ENCODE peak calls at places on chromosomes 6 and 20, in four cellular contexts. Q is A549, F is HepG2, R is K562. X is an unnamed sample.
A peak's percentile ranks its signal among the peaks of the same experiment; 100 is the strongest.

GRCh38 chr6:76876922-76877553 is 586.3 kb downstream of the HTR1B start:
- DNase-seq in F (peak; percentile 65), Q (peak; percentile 10), R (no peak), X (peak; percentile 75)

GRCh38 chr6:53433617-53434285 is 85.0 kb upstream of the ELOVL5 start:
- DNase-seq in R (no peak), Q (no peak), F (peak; percentile 52), X (no peak)

GRCh38 chr20:37356387-37356786 is 10.4 kb downstream of the SRC start:
- DNase-seq in F (no peak), Q (peak; percentile 42), R (no peak), X (no peak)

GRCh38 chr6:139577991-139578604 is 203.7 kb upstream of the CITED2 start:
- DNase-seq in Q (no peak), R (no peak), F (peak; percentile 23), X (no peak)

GRCh38 chr6:139135578-139136545 is 982 bp downstream of the HECA start:
- DNase-seq in Q (no peak), F (no peak), R (peak; percentile 41), X (peak; percentile 54)

GRCh38 chr20:62754991-62755356 is 41.3 kb upstream of the MRGBP start:
- DNase-seq in Q (no peak), R (no peak), F (no peak), X (no peak)

GRCh38 chr6:20327141-20327540 is 74.5 kb upstream of the E2F3 start:
- DNase-seq in F (no peak), Q (no peak), R (no peak), X (no peak)

GRCh38 chr6:33439956-33440648 is 14.3 kb upstream of the ZBTB9 start:
- DNase-seq in Q (no peak), R (peak; percentile 66), F (no peak), X (no peak)

GRCh38 chr20:22866757-22867425 is 168.2 kb upstream of the SSTR4 start:
- DNase-seq in Q (peak; percentile 33), F (no peak), R (no peak), X (no peak)

DNA sequence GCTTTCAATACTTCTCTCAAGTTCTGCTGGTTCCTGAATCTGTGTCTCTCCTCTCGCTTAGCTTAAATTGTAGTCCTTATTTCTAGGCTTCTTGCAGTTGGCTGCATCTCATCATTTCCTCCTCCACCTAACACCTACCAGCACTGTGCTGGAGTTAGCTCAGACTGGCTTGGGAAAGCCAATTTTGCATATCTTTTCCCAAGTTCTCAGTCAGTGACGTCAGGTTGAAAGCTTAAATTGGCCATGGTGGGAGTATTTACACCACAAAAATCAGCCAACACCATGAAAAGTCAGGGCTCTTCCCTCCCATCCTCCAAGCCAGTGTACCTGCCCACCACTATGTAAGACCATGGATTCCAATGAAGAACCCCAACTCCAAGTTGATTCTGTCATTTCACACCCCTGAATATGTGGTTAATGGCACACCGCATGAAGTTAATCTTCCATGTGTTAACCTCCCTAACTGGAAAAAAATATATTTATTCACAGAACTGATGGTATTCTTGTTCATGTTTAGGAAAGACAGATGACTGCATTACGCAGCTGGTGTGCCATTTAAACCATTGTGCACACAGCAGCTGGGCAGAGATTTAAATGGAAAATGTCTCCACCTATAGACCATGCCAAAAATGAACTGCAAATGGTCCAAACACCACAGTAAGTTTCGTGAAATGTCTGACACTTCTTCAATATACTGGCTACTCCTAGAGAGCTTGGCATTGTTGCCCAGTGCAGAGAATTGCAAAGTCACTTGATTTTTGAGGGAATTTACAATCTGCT is 274.1 kb upstream of the MAP3K7 start:
- DNase-seq in F (peak; percentile 1), R (peak; percentile 8), Q (peak; percentile 6), X (no peak)
- TF ChIP-seq PHF8 in F (no peak), R (no peak), Q (no peak), X (no peak)

GRCh38 chr6:167091149-167092107 is 31.5 kb upstream of the CCR6 start:
- DNase-seq in R (no peak), Q (no peak), F (no peak), X (no peak)

GRCh38 chr6:167094436-167094819 is 28.5 kb upstream of the CCR6 start:
- DNase-seq in Q (no peak), R (no peak), F (no peak), X (no peak)

GRCh38 chr6:167093406-167093921 is 29.4 kb upstream of the CCR6 start:
- DNase-seq in F (no peak), Q (no peak), R (no peak), X (no peak)

GRCh38 chr6:167093922-167094432 is 28.9 kb upstream of the CCR6 start:
- DNase-seq in Q (no peak), F (no peak), R (no peak), X (no peak)

DNA sequence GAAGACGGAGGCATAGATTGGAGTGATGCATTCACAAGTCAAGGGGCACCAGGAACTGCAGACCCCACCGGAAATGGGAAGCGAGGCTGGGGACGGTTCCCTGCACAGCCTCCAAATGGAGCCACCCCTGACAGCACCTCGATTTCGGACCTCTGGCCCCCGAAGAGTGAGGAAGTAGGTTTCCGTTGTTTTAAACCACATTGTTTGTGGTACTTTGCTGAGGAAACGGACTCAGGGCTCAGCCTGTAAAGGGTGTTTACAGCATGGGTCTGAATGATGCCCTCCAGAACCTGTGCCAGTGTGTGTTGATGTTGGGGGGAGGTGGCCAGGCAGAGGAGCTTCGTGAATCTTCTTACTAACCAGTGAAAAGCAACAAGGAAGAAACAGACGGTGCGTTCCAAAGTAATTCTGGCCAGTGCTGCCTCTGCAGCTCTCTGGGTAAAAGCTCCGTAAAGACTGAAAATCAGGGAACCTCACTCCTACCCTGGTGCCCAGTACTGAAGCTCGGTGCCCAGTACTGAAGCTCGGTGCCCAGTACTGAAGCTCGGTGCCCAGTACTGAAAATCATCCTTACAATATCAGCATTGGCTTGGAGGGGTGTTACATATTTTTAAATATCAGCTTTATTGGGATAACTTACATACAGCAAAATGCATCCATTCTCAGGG is 30.1 kb upstream of the CCR6 start:
- DNase-seq in R (no peak), Q (no peak), F (no peak), X (no peak)
- TF ChIP-seq PHF8 in R (no peak), Q (no peak), F (no peak), X (no peak)

DNA sequence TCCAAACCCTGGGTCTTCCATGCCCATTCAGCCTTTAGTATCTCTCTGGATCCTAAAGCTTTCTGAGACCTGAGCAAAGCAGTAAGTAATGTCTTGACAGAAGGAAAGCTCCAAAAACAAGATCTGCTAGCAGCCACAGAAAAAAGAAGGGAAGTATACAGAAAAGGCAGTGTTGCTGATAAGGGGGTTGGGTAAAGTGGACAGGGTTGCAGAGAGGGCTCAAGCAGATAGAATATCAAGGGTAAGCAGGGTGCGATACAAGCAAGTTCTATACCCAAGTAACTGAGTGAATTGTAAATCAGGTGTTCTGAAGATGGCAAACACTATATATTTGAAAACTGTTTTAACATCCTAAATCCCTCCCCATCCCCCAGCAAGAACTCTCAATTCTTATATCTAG is 113.4 kb upstream of the CARMIL1 start:
- DNase-seq in R (no peak), F (no peak), Q (no peak), X (no peak)
- TF ChIP-seq PHF8 in R (no peak), F (no peak), Q (no peak), X (no peak)

DNA sequence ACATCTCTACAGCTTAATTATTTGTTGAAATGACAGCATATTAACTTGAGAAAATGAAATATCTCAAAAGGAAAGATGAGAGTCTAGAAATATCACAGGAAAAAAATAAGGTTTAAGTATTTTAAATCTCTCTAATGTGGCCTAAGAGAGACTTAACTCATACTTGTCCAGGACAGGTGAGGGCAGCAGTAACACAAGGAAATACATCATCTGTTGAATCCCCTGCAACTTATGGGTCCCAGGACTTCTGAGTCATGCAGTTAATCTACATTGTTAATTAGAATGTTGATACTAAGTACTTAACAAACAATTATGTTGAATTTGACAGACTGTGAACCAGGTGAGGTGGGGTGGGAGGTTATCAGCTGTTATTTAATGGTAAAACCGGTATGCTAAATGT is 87.8 kb downstream of the CEP57L1 start:
- DNase-seq in R (peak; percentile 41), Q (peak; percentile 6), F (no peak), X (peak; percentile 0)
- TF ChIP-seq PHF8 in R (no peak), Q (no peak), F (no peak), X (no peak)

GRCh38 chr20:8903655-8904605 is 165.0 kb upstream of the PLCB4 start:
- DNase-seq in R (no peak), Q (no peak), F (no peak), X (no peak)

GRCh38 chr20:8898823-8899222 is 170.1 kb upstream of the PLCB4 start:
- DNase-seq in F (no peak), Q (no peak), R (no peak), X (no peak)

GRCh38 chr20:8895472-8895871 is 173.4 kb upstream of the PLCB4 start:
- DNase-seq in R (no peak), Q (peak; percentile 10), F (no peak), X (no peak)

DNA sequence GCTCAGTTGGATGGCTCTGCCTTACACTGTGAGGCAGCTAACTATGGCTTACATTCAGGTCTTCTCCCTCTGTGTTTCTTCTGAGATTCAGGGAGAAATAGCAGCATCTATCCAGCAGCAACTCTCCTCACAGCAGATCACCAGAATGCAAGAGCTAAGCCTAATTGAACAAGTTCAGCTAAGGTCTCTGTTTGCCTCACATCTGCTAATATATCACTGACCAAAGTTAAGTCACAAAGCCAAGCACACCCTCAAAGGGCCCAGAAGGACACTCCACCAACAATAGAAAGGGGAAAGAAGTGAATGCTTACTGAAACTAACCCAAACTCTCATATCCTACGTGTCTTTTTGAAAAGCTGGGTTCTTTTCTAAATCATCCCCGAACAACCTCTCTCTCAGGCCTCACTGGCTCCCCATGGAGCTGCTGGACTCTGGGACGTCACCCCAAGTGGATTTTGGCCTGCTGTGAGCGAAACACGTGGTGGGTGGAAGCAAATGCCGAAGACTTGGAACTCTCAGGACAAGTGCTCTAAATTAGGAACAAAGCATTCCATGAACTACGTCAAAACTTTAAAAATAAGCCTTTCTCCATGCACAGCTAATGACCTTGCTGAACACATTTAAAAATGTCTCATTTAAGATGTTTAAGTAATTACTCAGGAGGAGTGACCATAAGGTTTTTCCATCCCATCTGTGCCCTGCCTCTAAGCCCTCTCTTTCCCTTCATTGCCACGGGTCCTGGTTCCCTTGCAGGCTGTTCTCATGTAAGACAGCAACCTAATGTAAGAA is 167.5 kb upstream of the PLCB4 start:
- DNase-seq in F (no peak), Q (no peak), R (no peak), X (no peak)
- TF ChIP-seq PHF8 in F (no peak), Q (no peak), R (no peak), X (no peak)

DNA sequence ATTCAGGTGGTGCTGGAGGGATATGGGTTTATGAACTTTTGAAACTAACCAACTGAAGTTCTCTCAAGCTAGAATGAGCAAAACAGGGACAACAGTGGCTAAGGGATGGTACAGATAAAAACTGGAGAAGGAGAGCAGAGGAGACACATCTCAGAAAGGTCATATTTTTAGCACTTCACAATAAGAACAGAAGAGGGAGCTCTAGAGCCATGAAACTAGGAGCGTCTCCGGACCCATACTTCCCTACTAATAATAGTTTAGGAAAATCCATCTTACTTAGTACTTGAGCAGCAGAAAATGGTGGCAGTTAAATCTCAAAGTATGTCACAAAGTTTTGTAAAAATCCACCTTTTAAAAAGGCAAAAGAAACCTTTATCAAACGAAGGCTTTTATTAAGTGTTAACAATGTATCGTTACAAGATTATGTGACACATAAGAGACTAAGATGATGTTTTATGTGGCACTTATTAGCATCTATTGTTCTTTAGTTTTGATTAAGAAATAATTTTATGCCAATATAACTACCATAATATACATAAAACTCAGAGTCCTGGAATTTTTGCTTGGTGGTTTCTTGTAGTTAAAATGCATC is 278.6 kb downstream of the TBC1D32 start:
- DNase-seq in F (peak; percentile 54), Q (peak; percentile 42), R (peak; percentile 40), X (no peak)
- TF ChIP-seq PHF8 in F (no peak), Q (no peak), R (no peak), X (no peak)

DNA sequence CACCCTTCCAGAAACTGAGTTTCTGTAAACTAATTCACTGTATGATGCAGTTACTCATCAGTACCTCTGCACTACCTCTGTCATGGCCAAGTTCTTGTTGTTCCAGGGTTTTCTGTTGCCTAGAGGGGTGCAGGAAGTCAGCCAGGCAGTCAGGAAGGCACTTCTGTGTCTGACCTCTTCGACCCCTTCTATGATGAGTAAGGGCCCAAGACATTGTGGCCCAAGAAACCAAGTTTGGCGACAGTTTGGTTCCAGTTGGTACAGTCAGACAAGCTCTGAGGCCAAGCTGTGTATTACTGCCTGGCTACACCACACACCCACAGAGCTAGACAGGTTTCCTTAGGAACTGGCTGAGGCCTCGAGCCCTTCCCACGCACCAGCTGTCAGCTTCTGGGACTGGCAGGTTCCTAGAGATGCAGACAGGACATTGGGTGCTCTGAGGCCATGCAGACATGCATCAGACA is 41.2 kb downstream of the TRAF3IP2 start:
- DNase-seq in F (no peak), Q (no peak), R (no peak), X (no peak)
- TF ChIP-seq PHF8 in F (no peak), Q (no peak), R (no peak), X (no peak)